ENCODE peak calls at places on chromosomes 13 and 19, in four cellular contexts. One of them, this sample, is unnamed.

GRCh38 chr19:13806728-13807127 is 11.5 kb downstream of the ZSWIM4 start:
- DNase-seq in H1: no peak
- DNase-seq in GM12878: no peak
- DNase-seq in HepG2: no peak
- DNase-seq in this sample: no peak

GRCh38 chr19:17741456-17741855 is 9.8 kb upstream of the FCHO1 start:
- DNase-seq in H1: no peak
- DNase-seq in GM12878: no peak
- DNase-seq in HepG2: no peak
- DNase-seq in this sample: no peak

GRCh38 chr19:16585808-16586476 is 13.7 kb upstream of the SLC35E1 start:
- DNase-seq in H1: no peak
- DNase-seq in GM12878: peak; percentile 98
- DNase-seq in HepG2: no peak
- DNase-seq in this sample: no peak

GRCh38 chr13:95579303-95579702 is 26.8 kb downstream of the CLDN10 start:
- DNase-seq in H1: no peak
- DNase-seq in GM12878: peak; percentile 36
- DNase-seq in HepG2: no peak
- DNase-seq in this sample: no peak

GRCh38 chr13:28356506-28357064 is 138.3 kb downstream of the FLT1 start:
- DNase-seq in H1: no peak
- DNase-seq in GM12878: no peak
- DNase-seq in HepG2: no peak
- DNase-seq in this sample: no peak

GRCh38 chr19:39047076-39047475 is 14.7 kb upstream of the FBXO27 start:
- DNase-seq in H1: no peak
- DNase-seq in GM12878: no peak
- DNase-seq in HepG2: no peak
- DNase-seq in this sample: no peak

GRCh38 chr19:4123615-4124568 is at the start of gene MAP2K2:
- DNase-seq in H1: peak; percentile 69
- DNase-seq in GM12878: peak; percentile 60
- DNase-seq in HepG2: peak; percentile 83
- DNase-seq in this sample: peak; percentile 99

GRCh38 chr19:2537544-2537943 is 61.6 kb downstream of the GADD45B start:
- DNase-seq in H1: no peak
- DNase-seq in GM12878: no peak
- DNase-seq in HepG2: no peak
- DNase-seq in this sample: no peak

GRCh38 chr19:13164370-13165090 is 14.3 kb downstream of the IER2 start:
- DNase-seq in H1: peak; percentile 99
- DNase-seq in GM12878: no peak
- DNase-seq in HepG2: peak; percentile 89
- DNase-seq in this sample: no peak

GRCh38 chr13:79246575-79246949 is 159.5 kb downstream of the RBM26 start:
- DNase-seq in H1: no peak
- DNase-seq in GM12878: no peak
- DNase-seq in HepG2: no peak
- DNase-seq in this sample: no peak

GRCh38 chr19:19489804-19490204 is 25.5 kb downstream of the TSSK6 start:
- DNase-seq in H1: no peak
- DNase-seq in GM12878: no peak
- DNase-seq in HepG2: no peak
- DNase-seq in this sample: no peak

GRCh38 chr13:27533155-27533643 is 82.8 kb upstream of the MTIF3 start:
- DNase-seq in H1: peak; percentile 21
- DNase-seq in GM12878: no peak
- DNase-seq in HepG2: peak; percentile 65
- DNase-seq in this sample: peak; percentile 80

GRCh38 chr19:4057913-4058695 is 8.6 kb downstream of the ZBTB7A start:
- DNase-seq in H1: no peak
- DNase-seq in GM12878: no peak
- DNase-seq in HepG2: peak; percentile 90
- DNase-seq in this sample: peak; percentile 82

GRCh38 chr13:88736026-88736425 is 1064.9 kb downstream of the SLITRK5 start:
- DNase-seq in H1: no peak
- DNase-seq in GM12878: no peak
- DNase-seq in HepG2: no peak
- DNase-seq in this sample: no peak

GRCh38 chr13:62207388-62207787 is 791.7 kb upstream of the PCDH20 start:
- DNase-seq in H1: no peak
- DNase-seq in GM12878: no peak
- DNase-seq in HepG2: no peak
- DNase-seq in this sample: no peak

GRCh38 chr13:39273953-39274352 is 235.7 kb downstream of the NHLRC3 start:
- DNase-seq in H1: no peak
- DNase-seq in GM12878: no peak
- DNase-seq in HepG2: no peak
- DNase-seq in this sample: peak; percentile 6

GRCh38 chr13:100789481-100789880 is 114.9 kb upstream of the TMTC4 start:
- DNase-seq in H1: no peak
- DNase-seq in GM12878: no peak
- DNase-seq in HepG2: peak; percentile 20
- DNase-seq in this sample: no peak

GRCh38 chr19:48424694-48425219 is 21.0 kb upstream of the GRWD1 start:
- DNase-seq in H1: no peak
- DNase-seq in GM12878: no peak
- DNase-seq in HepG2: no peak
- DNase-seq in this sample: peak; percentile 57

GRCh38 chr13:42398542-42398941 is 126.6 kb downstream of the AKAP11 start:
- DNase-seq in H1: no peak
- DNase-seq in GM12878: no peak
- DNase-seq in HepG2: no peak
- DNase-seq in this sample: no peak

GRCh38 chr19:9945319-9945966 is 9.1 kb upstream of the OLFM2 start:
- DNase-seq in H1: no peak
- DNase-seq in GM12878: no peak
- DNase-seq in HepG2: peak; percentile 10
- DNase-seq in this sample: peak; percentile 78

GRCh38 chr19:49113762-49114629 is at the start of gene LIN7B:
- DNase-seq in H1: no peak
- DNase-seq in GM12878: no peak
- DNase-seq in HepG2: peak; percentile 67
- DNase-seq in this sample: peak; percentile 88

GRCh38 chr19:53813996-53814395 is 10.1 kb downstream of the NLRP12 start:
- DNase-seq in H1: no peak
- DNase-seq in GM12878: no peak
- DNase-seq in HepG2: no peak
- DNase-seq in this sample: no peak

GRCh38 chr19:38062959-38063786 is 156.2 kb downstream of the SIPA1L3 start:
- DNase-seq in H1: no peak
- DNase-seq in GM12878: no peak
- DNase-seq in HepG2: no peak
- DNase-seq in this sample: peak; percentile 42

GRCh38 chr19:21202865-21203494 is 61.1 kb downstream of the ZNF431 start:
- DNase-seq in H1: peak; percentile 61
- DNase-seq in GM12878: peak; percentile 3
- DNase-seq in HepG2: no peak
- DNase-seq in this sample: peak; percentile 53

GRCh38 chr13:66171821-66172220 is 1058.3 kb downstream of the PCDH9 start:
- DNase-seq in H1: no peak
- DNase-seq in GM12878: no peak
- DNase-seq in HepG2: no peak
- DNase-seq in this sample: no peak

GRCh38 chr19:53808710-53809125 is 15.4 kb downstream of the NLRP12 start:
- DNase-seq in H1: no peak
- DNase-seq in GM12878: no peak
- DNase-seq in HepG2: peak; percentile 68
- DNase-seq in this sample: peak; percentile 1

GRCh38 chr19:45152504-45153338 is 8.1 kb downstream of the NKPD1 start:
- DNase-seq in H1: no peak
- DNase-seq in GM12878: no peak
- DNase-seq in HepG2: no peak
- DNase-seq in this sample: no peak

GRCh38 chr13:57003682-57004081 is 137.0 kb upstream of the PRR20A start:
- DNase-seq in H1: no peak
- DNase-seq in GM12878: no peak
- DNase-seq in HepG2: no peak
- DNase-seq in this sample: no peak

GRCh38 chr19:3098515-3099346 is 4.6 kb downstream of the GNA11 start:
- DNase-seq in H1: no peak
- DNase-seq in GM12878: no peak
- DNase-seq in HepG2: no peak
- DNase-seq in this sample: no peak

GRCh38 chr13:20080377-20081164 is 80.3 kb downstream of the GJA3 start:
- DNase-seq in H1: no peak
- DNase-seq in GM12878: no peak
- DNase-seq in HepG2: no peak
- DNase-seq in this sample: no peak
- H3K27ac ChIP-seq in H1: no peak overlapping the region
- H3K27ac ChIP-seq in GM12878: no peak overlapping the region
- H3K27ac ChIP-seq in HepG2: no peak overlapping the region
- H3K27ac ChIP-seq in this sample: no peak overlapping the region

GRCh38 chr19:6271721-6272410 is 7.9 kb downstream of the MLLT1 start:
- DNase-seq in H1: no peak
- DNase-seq in GM12878: no peak
- DNase-seq in HepG2: no peak
- DNase-seq in this sample: peak; percentile 72
- TF ChIP-seq TAF1 in H1: no peak
- TF ChIP-seq TAF1 in GM12878: no peak
- TF ChIP-seq TAF1 in HepG2: no peak
- TF ChIP-seq TAF1 in this sample: no peak

DNA sequence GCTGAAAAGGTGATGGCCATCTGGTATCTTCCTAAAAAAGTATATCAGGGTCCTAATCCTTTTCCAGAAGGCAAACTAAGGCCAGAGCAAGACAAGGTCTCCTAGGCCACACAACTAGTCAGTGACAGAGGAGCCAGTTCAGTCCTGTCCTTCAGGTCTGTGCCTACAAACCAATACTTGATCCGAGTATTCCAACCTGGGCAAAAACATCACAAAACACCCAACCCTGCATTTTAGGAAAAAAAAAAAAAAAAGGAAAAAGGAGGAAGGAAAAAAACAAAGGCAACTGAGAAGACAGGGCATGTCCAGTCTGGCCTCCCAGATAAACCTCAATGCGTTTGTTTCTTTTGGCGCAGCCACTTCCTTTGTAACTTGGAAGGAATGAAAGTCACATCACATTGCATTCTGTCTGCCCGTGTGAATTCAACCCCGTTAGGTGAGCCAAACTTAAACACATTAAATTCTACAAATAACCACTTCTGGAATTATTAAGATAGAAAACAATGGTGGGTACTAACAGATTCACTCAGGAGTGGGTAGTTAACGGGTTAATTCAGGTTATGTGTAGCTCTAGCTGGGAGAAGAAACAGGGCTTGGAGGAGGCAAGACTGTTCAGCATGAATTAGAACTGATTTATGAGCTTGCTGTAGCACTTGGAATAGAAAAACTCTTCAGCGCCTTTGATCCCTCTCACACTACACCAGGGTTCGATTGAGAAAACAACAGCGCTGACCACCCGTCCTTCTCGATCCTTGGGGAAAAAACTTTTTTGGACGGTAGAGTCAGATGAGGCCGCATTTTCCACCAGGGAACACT is 43.0 kb upstream of the HNRNPA1L2 start:
- DNase-seq in H1: no peak
- DNase-seq in GM12878: no peak
- DNase-seq in HepG2: no peak
- DNase-seq in this sample: no peak
- TF ChIP-seq EZH2 in H1: no peak
- TF ChIP-seq EZH2 in GM12878: no peak
- TF ChIP-seq EZH2 in HepG2: no peak
- TF ChIP-seq EZH2 in this sample: no peak

DNA sequence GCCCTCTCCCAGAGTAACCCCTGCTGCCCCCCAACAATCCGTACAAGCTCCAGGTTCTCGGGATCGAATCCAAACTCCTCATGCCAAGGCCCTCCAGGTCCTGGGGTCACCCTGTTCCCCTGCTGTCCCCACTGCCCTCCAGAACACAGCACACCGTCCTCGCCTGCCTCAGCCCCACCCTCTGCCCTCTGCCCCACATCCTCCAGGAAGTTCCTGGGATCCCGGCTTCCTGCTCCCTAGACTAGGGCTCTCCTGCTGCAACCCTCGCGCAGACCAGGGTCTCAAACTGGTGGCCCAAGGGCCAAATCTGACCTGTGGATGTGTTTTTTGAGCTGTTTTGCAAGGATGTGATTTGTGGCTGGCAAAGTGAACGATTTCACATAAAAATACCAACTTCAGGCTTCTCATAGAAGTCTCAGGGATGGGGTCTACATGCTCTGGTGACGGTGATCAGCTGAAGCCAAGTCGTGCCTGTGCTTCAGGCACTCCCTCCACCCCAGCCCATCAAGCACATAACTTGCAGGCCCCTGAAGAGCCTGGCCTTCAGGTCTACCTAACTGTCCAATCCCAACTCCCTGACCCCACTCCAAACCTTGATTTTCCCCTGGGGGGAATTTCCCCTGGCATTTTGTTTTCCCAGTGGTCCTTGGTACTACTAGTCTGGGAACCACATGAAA is 1.8 kb downstream of the RABAC1 start:
- DNase-seq in H1: no peak
- DNase-seq in GM12878: no peak
- DNase-seq in HepG2: no peak
- DNase-seq in this sample: no peak
- H3K27ac ChIP-seq in H1: no peak overlapping the region
- H3K27ac ChIP-seq in GM12878: no peak overlapping the region
- H3K27ac ChIP-seq in HepG2: no peak overlapping the region
- H3K27ac ChIP-seq in this sample: no peak overlapping the region

DNA sequence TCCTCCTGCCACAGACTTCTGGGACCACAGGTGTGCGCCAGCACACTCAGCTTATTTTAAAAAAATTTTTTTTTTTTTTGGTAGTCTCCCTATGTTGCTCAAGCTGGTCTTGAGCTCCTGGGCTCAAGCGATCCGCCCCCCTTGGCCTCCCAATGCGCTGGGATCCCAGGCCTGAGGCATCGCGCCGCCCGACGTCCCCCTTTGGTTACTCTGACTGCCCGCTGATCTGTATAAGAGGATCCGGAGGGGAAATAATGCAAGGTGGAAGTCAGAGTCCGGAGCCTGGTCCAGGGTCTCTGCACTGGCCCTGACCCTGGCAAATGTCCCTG is 486 bp upstream of the ZNF805 start:
- DNase-seq in H1: no peak
- DNase-seq in GM12878: no peak
- DNase-seq in HepG2: no peak
- DNase-seq in this sample: no peak
- TF ChIP-seq TAF1 in H1: no peak
- TF ChIP-seq TAF1 in GM12878: no peak
- TF ChIP-seq TAF1 in HepG2: no peak
- TF ChIP-seq TAF1 in this sample: no peak

This sample was measured in K562.